ENCODE peak calls at places on chromosomes 13 and 19, in six cellular contexts. F, S, M, N, R and Y are unnamed samples.

GRCh38 chr13:42412812-42413795 is 141.2 kb downstream of the AKAP11 start:
- DNase-seq in F (no peak), S (no peak), M (no peak), N (no peak), R (no peak), Y (no peak)

GRCh38 chr19:49853852-49854849 is 3.2 kb downstream of the PTOV1 start:
- DNase-seq in F (no peak), S (no peak), M (no peak), N (no peak), R (no peak), Y (no peak)

GRCh38 chr13:22262328-22262920 is 591.6 kb downstream of the FGF9 start:
- DNase-seq in F (no peak), S (no peak), M (no peak), N (no peak), R (no peak), Y (no peak)

GRCh38 chr19:49432141-49433073 is 7.2 kb downstream of the GFY start:
- DNase-seq in F (no peak), S (peak), M (no peak), N (no peak), R (no peak), Y (no peak)

GRCh38 chr13:89925107-89925506 is 1422.4 kb upstream of the MIR17HG start:
- DNase-seq in F (peak), S (peak), M (no peak), N (peak), R (no peak), Y (peak)

GRCh38 chr13:39259371-39259770 is 221.1 kb downstream of the NHLRC3 start:
- DNase-seq in F (no peak), S (no peak), M (no peak), N (no peak), R (no peak), Y (no peak)

GRCh38 chr19:10151521-10151920 is 31.8 kb upstream of the EIF3G start:
- DNase-seq in F (no peak), S (no peak), M (no peak), N (no peak), R (no peak), Y (no peak)

GRCh38 chr13:49443327-49443688 is 556 bp downstream of the CAB39L start:
- DNase-seq in F (no peak), S (peak), M (no peak), N (peak), R (no peak), Y (peak)

GRCh38 chr13:93834051-93834450 is 607.4 kb downstream of the GPC6 start:
- DNase-seq in F (no peak), S (no peak), M (no peak), N (peak), R (no peak), Y (no peak)

GRCh38 chr19:38135150-38135998 is 88.6 kb downstream of the DPF1 start:
- DNase-seq in F (no peak), S (peak), M (no peak), N (no peak), R (no peak), Y (no peak)

GRCh38 chr19:29675650-29676186 is 10.5 kb downstream of the PLEKHF1 start:
- DNase-seq in F (no peak), S (no peak), M (no peak), N (no peak), R (no peak), Y (no peak)

GRCh38 chr13:113220141-113220598 is 10.8 kb downstream of the CUL4A start:
- DNase-seq in F (no peak), S (no peak), M (no peak), N (no peak), R (no peak), Y (no peak)

GRCh38 chr13:48563611-48564010 is 30.7 kb upstream of the RCBTB2 start:
- DNase-seq in F (no peak), S (no peak), M (no peak), N (no peak), R (no peak), Y (no peak)

GRCh38 chr19:15255359-15255990 is 23.2 kb upstream of the EPHX3 start:
- DNase-seq in F (no peak), S (no peak), M (no peak), N (no peak), R (no peak), Y (no peak)

GRCh38 chr13:109938255-109938936 is 152.0 kb upstream of the IRS2 start:
- DNase-seq in F (no peak), S (no peak), M (no peak), N (no peak), R (no peak), Y (no peak)

GRCh38 chr13:51818771-51819511 is 15.0 kb upstream of the DHRS12 start:
- DNase-seq in F (no peak), S (no peak), M (no peak), N (no peak), R (no peak), Y (no peak)

GRCh38 chr19:33684550-33685303 is 63.0 kb downstream of the CHST8 start:
- DNase-seq in F (no peak), S (peak), M (no peak), N (peak), R (no peak), Y (no peak)

GRCh38 chr19:47512183-47512947 is 2.5 kb downstream of the NAPA start:
- DNase-seq in F (no peak), S (no peak), M (peak), N (no peak), R (no peak), Y (no peak)

GRCh38 chr19:53881482-53882390 is at the start of gene PRKCG:
- DNase-seq in F (peak), S (peak), M (no peak), N (peak), R (no peak), Y (peak)

GRCh38 chr13:18956473-18957078 is 225.0 kb downstream of the TUBA3C start:
- DNase-seq in F (no peak), S (no peak), M (no peak), N (no peak), R (no peak), Y (no peak)

GRCh38 chr19:50817941-50818858 is 5.4 kb downstream of the KLK1 start:
- DNase-seq in F (no peak), S (peak), M (peak), N (peak), R (no peak), Y (peak)

GRCh38 chr13:48776396-48776795 is 122.7 kb downstream of the CYSLTR2 start:
- DNase-seq in F (no peak), S (no peak), M (no peak), N (no peak), R (no peak), Y (no peak)

GRCh38 chr19:49854861-49855263 is 3.9 kb downstream of the PTOV1 start:
- DNase-seq in F (no peak), S (no peak), M (no peak), N (no peak), R (no peak), Y (no peak)

GRCh38 chr13:113084094-113084942 is 21.3 kb upstream of the F7 start:
- DNase-seq in F (no peak), S (no peak), M (no peak), N (no peak), R (no peak), Y (no peak)

GRCh38 chr19:1736916-1737315 is 16.4 kb upstream of the ONECUT3 start:
- DNase-seq in F (no peak), S (peak), M (no peak), N (no peak), R (no peak), Y (no peak)

GRCh38 chr19:31139871-31140505 is 209.2 kb downstream of the TSHZ3 start:
- DNase-seq in F (no peak), S (no peak), M (no peak), N (no peak), R (no peak), Y (no peak)

GRCh38 chr13:76711515-76712182 is 174.6 kb downstream of the KCTD12 start:
- DNase-seq in F (no peak), S (no peak), M (peak), N (no peak), R (peak), Y (no peak)

GRCh38 chr19:5719274-5719960 is 529 bp downstream of the LONP1 start:
- DNase-seq in F (no peak), S (peak), M (no peak), N (no peak), R (no peak), Y (no peak)

GRCh38 chr19:19860756-19861390 is 4.8 kb upstream of the ZNF253 start:
- DNase-seq in F (no peak), S (peak), M (peak), N (peak), R (no peak), Y (no peak)

GRCh38 chr19:40464059-40465024 is 1.2 kb downstream of the BLVRB start:
- DNase-seq in F (peak), S (peak), M (peak), N (peak), R (peak), Y (peak)

GRCh38 chr19:16945364-16945714 is 56.5 kb downstream of the F2RL3 start:
- DNase-seq in F (no peak), S (no peak), M (no peak), N (no peak), R (no peak), Y (no peak)

GRCh38 chr13:32984857-32985626 is 31.2 kb upstream of the KL start:
- DNase-seq in F (no peak), S (no peak), M (no peak), N (no peak), R (no peak), Y (peak)

GRCh38 chr13:74641586-74641985 is 507.4 kb upstream of the KLF12 start:
- DNase-seq in F (no peak), S (no peak), M (no peak), N (no peak), R (no peak), Y (no peak)

GRCh38 chr13:72643339-72643989 is 84.0 kb downstream of the MZT1 start:
- DNase-seq in F (peak), S (peak), M (peak), N (peak), R (peak), Y (no peak)

GRCh38 chr19:2201473-2202148 is 34.5 kb downstream of the PLEKHJ1 start:
- DNase-seq in F (no peak), S (no peak), M (no peak), N (no peak), R (no peak), Y (no peak)

GRCh38 chr19:10986301-10987127 is 25.7 kb downstream of the SMARCA4 start:
- DNase-seq in F (no peak), S (no peak), M (no peak), N (no peak), R (no peak), Y (no peak)

GRCh38 chr13:48490241-48490640 is 42.6 kb downstream of the RCBTB2 start:
- DNase-seq in F (no peak), S (no peak), M (no peak), N (no peak), R (no peak), Y (no peak)